ENCODE peak calls at places on chromosomes 7 and 10, in six cellular contexts. M is OCI-LY7, J is HCT116, S is hepatocyte, G is GM23248, N is neural progenitor cell. K is an unnamed sample.

GRCh38 chr10:24723788-24724380 is at the start of gene ARHGAP21:
- DNase-seq in M (peak; percentile 63), J (no peak), S (peak; percentile 84), G (peak; percentile 84), N (peak; percentile 73), K (peak; percentile 61)

GRCh38 chr7:80916770-80917681 is 1.8 kb downstream of the SEMA3C start:
- DNase-seq in M (no peak), J (no peak), S (peak; percentile 28), G (peak; percentile 82), N (no peak), K (peak; percentile 94)

GRCh38 chr10:133465191-133465949 is 11.6 kb downstream of the SCART1 start:
- DNase-seq in M (no peak), J (no peak), S (no peak), G (no peak), N (no peak), K (no peak)

GRCh38 chr10:100913470-100913865 is 705 bp downstream of the SLF2 start:
- DNase-seq in M (no peak), J (no peak), S (no peak), G (peak; percentile 66), N (no peak), K (no peak)

GRCh38 chr10:11573497-11573896 is 38.0 kb downstream of the USP6NL start:
- DNase-seq in M (peak; percentile 67), J (no peak), S (no peak), G (peak; percentile 70), N (peak; percentile 41), K (no peak)

GRCh38 chr10:114544045-114544659 is 113.9 kb downstream of the ABLIM1 start:
- DNase-seq in M (peak; percentile 96), J (no peak), S (no peak), G (no peak), N (no peak), K (peak; percentile 82)

GRCh38 chr7:144824360-144824759 is 11.5 kb downstream of the TPK1 start:
- DNase-seq in M (no peak), J (no peak), S (no peak), G (peak; percentile 89), N (no peak), K (peak; percentile 82)

GRCh38 chr7:33137098-33137497 is 7.7 kb downstream of the BBS9 start:
- DNase-seq in M (no peak), J (no peak), S (no peak), G (no peak), N (no peak), K (no peak)

GRCh38 chr10:121774813-121775212 is 153.0 kb downstream of the ATE1 start:
- DNase-seq in M (no peak), J (no peak), S (no peak), G (peak; percentile 20), N (no peak), K (no peak)

GRCh38 chr10:60352105-60352504 is 37.6 kb downstream of the ANK3 start:
- DNase-seq in M (no peak), J (no peak), S (no peak), G (no peak), N (no peak), K (no peak)

GRCh38 chr10:93288679-93289634 is 193.2 kb downstream of the MYOF start:
- DNase-seq in M (peak; percentile 51), J (peak; percentile 78), S (peak; percentile 87), G (peak; percentile 86), N (peak; percentile 90), K (peak; percentile 92)

GRCh38 chr7:73832806-73833205 is 2.0 kb downstream of the CLDN4 start:
- DNase-seq in M (no peak), J (no peak), S (no peak), G (no peak), N (no peak), K (peak; percentile 15)

GRCh38 chr7:149783386-149784250 is 10.2 kb upstream of the ZNF467 start:
- DNase-seq in M (no peak), J (no peak), S (no peak), G (no peak), N (peak; percentile 31), K (no peak)

GRCh38 chr10:101001225-101002035 is 1.8 kb downstream of the LZTS2 start:
- DNase-seq in M (no peak), J (no peak), S (peak; percentile 86), G (peak; percentile 97), N (peak; percentile 39), K (peak; percentile 54)

GRCh38 chr7:47254081-47255006 is 327.6 kb downstream of the TNS3 start:
- DNase-seq in M (peak; percentile 79), J (no peak), S (peak; percentile 88), G (peak; percentile 85), N (peak; percentile 92), K (peak; percentile 63)

GRCh38 chr7:151059362-151060112 is at the start of gene SLC4A2:
- DNase-seq in M (peak; percentile 83), J (no peak), S (peak; percentile 90), G (peak; percentile 86), N (peak; percentile 76), K (peak; percentile 80)

DNA sequence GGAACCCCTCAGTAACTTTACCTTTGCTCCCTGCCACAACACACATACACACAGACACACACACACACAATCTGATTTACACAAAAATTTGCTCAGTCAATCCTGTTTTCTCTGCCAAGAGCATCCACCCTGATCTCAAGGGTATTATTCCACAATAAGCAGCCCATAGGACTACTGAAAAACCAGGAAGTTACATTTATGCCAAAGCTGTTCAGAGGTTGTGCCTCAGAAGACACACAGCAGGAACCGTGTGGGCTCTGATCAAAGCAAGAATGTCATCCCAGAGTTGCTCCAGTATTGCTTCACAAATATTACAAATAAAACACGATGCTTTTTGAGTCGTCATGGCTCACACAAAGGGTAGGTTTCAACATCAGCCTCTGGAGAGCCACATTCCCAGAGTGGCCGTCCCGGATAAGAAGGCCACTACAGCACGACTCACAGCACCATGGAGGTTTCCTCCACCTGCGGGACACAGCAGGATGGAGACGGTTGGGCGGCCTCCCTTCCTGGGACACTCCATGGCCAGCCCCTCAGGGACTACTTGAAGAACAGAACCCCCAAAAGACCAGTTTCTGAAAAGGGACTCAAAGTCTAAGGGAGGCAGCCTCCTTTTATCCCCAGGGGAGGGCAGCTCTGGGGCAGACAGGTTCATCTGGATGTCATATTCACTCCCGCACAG is 1.6 kb downstream of the AIFM2 start:
- DNase-seq in M (no peak), J (no peak), S (no peak), G (peak; percentile 92), N (no peak), K (peak; percentile 87)
- H3K27ac ChIP-seq in M (no peak overlapping the region), J (peak overlapping the region; percentile 81), S (peak overlapping the region; percentile 25), G (peak overlapping the region; percentile 78), N (no peak overlapping the region), K (peak overlapping the region; percentile 53)

GRCh38 chr10:72229261-72230251 is 13.5 kb upstream of the ASCC1 start:
- DNase-seq in M (no peak), J (no peak), S (no peak), G (peak; percentile 12), N (no peak), K (no peak)
- H3K36me3 ChIP-seq in M (peaks cover 80% of the 10 kb centered on the region), J (peaks cover 4% of the 10 kb centered on the region), S (no peaks in the 10 kb centered on the region), G (peaks cover 23% of the 10 kb centered on the region), N (peaks cover 28% of the 10 kb centered on the region), K (peaks cover 3% of the 10 kb centered on the region)

DNA sequence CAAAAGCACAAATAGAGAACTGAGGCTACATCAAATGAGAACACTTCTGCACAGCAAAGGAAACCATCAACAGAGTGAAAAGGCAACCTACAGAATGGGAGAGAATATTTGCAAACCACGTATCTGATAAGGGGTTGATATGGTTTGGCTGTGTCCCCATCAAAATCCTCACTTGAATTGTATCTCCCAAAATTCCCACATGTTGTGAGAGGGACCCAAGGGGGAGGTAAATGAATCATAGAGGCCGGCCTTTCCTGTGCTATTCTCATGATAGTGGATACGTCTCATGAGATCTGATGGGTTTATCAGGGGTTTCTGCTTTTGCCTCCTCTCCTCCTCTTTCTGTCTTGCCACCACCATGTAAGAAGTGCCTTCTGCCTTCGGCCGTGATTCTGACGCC is 120.6 kb upstream of the FRMD4A start:
- DNase-seq in M (no peak), J (no peak), S (no peak), G (no peak), N (no peak), K (no peak)
- TF ChIP-seq EZH2phosphoT487 in M (no peak), J (no peak), S (no peak), G (no peak), N (no peak), K (no peak)

GRCh38 chr7:28077616-28078015 is 103.0 kb downstream of the JAZF1 start:
- DNase-seq in M (no peak), J (no peak), S (no peak), G (no peak), N (no peak), K (no peak)
- H3K27ac ChIP-seq in M (no peak overlapping the region), J (no peak overlapping the region), S (no peak overlapping the region), G (no peak overlapping the region), N (no peak overlapping the region), K (no peak overlapping the region)

GRCh38 chr10:70410608-70411007 is 6.7 kb downstream of the EIF4EBP2 start:
- DNase-seq in M (no peak), J (no peak), S (no peak), G (peak; percentile 32), N (no peak), K (no peak)
- H3K36me3 ChIP-seq in M (peaks cover 68% of the 10 kb centered on the region), J (no peaks in the 10 kb centered on the region), S (peaks cover 4% of the 10 kb centered on the region), G (peaks cover 3% of the 10 kb centered on the region), N (peaks cover 6% of the 10 kb centered on the region), K (peaks cover 10% of the 10 kb centered on the region)

DNA sequence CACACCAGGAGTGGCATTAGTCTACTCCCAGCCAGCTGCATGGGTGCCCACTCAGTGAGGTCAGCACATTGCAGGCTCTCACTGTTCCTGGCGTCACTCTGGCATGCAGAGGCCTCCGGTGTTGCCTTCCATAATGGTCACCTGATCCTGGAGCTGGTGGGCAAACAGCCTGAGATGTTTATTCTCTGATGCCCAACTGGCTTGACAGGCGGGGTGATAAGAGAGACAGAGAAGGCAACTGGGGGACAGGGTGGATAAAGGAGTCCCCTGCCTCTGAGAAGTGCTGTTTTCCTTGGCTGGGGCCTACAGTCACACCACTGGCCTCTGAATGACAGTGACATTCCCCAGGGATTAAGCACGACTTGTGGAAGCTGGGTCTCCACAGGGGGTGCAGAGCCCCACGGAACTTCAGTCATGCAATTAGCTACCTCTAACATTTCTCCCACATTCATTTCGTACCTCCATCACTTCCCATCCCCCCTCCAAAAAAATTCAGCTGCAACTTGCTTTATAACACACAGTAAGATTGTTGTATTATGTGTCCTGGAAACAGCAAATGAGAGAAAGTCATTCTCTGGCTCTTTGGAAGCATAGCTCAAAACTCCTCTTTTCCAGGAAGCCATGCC is 7.1 kb upstream of the RBM20 start:
- DNase-seq in M (no peak), J (no peak), S (no peak), G (no peak), N (peak; percentile 72), K (no peak)
- TF ChIP-seq EZH2phosphoT487 in M (no peak), J (no peak), S (no peak), G (no peak), N (no peak), K (no peak)

GRCh38 chr7:45267262-45267661 is 109.7 kb downstream of the RAMP3 start:
- DNase-seq in M (no peak), J (no peak), S (no peak), G (peak; percentile 23), N (peak; percentile 45), K (no peak)
- H3K27ac ChIP-seq in M (no peak overlapping the region), J (no peak overlapping the region), S (no peak overlapping the region), G (no peak overlapping the region), N (no peak overlapping the region), K (no peak overlapping the region)